ENCODE peak calls at places on chromosomes 2 and 18, in four cellular contexts. N, M, V and F are unnamed samples.

GRCh38 chr2:134758632-134759031 is 39.8 kb upstream of the TMEM163 start:
- DNase-seq in N (no peak), M (no peak), V (no peak), F (peak)

GRCh38 chr2:159202568-159203071 is 83.9 kb downstream of the WDSUB1 start:
- DNase-seq in N (peak), M (no peak), V (no peak), F (no peak)

GRCh38 chr2:50125230-50125629 is 906.7 kb downstream of the NRXN1 start:
- DNase-seq in N (no peak), M (no peak), V (no peak), F (no peak)

GRCh38 chr18:76823574-76823973 is 1.2 kb downstream of the ZNF236 start:
- DNase-seq in N (no peak), M (peak), V (peak), F (no peak)

GRCh38 chr2:9481257-9481922 is 7.0 kb downstream of the IAH1 start:
- DNase-seq in N (peak), M (no peak), V (no peak), F (no peak)

GRCh38 chr2:192499476-192499875 is 304.7 kb upstream of the TMEFF2 start:
- DNase-seq in N (no peak), M (no peak), V (no peak), F (no peak)

GRCh38 chr2:69998761-69999160 is 37.3 kb upstream of the ASPRV1 start:
- DNase-seq in N (no peak), M (no peak), V (no peak), F (no peak)

GRCh38 chr18:8721716-8722115 is 16.4 kb downstream of the MTCL1 start:
- DNase-seq in N (peak), M (no peak), V (no peak), F (no peak)

GRCh38 chr2:46065152-46065551 is 232.1 kb upstream of the EPAS1 start:
- DNase-seq in N (no peak), M (no peak), V (no peak), F (no peak)

GRCh38 chr2:197204855-197205254 is 105.7 kb downstream of the ANKRD44 start:
- DNase-seq in N (no peak), M (no peak), V (no peak), F (no peak)

GRCh38 chr2:96546797-96547196 is 10.2 kb downstream of the ARID5A start:
- DNase-seq in N (no peak), M (no peak), V (no peak), F (no peak)

GRCh38 chr2:239182981-239183791 is 217.6 kb downstream of the HDAC4 start:
- DNase-seq in N (no peak), M (no peak), V (no peak), F (no peak)

GRCh38 chr2:241161646-241162281 is 11.5 kb downstream of the PPP1R7 start:
- DNase-seq in N (no peak), M (no peak), V (no peak), F (no peak)

GRCh38 chr2:8242734-8243133 is 439.1 kb upstream of the ID2 start:
- DNase-seq in N (no peak), M (no peak), V (no peak), F (no peak)

GRCh38 chr2:217993817-217994459 is 8.9 kb downstream of the TNS1 start:
- DNase-seq in N (peak), M (peak), V (peak), F (no peak)

GRCh38 chr2:145860083-145860482 is 1340.2 kb upstream of the ZEB2 start:
- DNase-seq in N (no peak), M (no peak), V (no peak), F (no peak)

GRCh38 chr2:146068051-146068450 is 1548.1 kb upstream of the ZEB2 start:
- DNase-seq in N (no peak), M (no peak), V (no peak), F (no peak)

GRCh38 chr2:218658671-218659257 is 659 bp downstream of the ZNF142 start:
- DNase-seq in N (peak), M (peak), V (peak), F (no peak)

GRCh38 chr2:142989276-142990204 is 112.1 kb downstream of the KYNU start:
- DNase-seq in N (peak), M (peak), V (no peak), F (no peak)

GRCh38 chr2:25567406-25567805 is 106.0 kb downstream of the DTNB start:
- DNase-seq in N (peak), M (peak), V (no peak), F (peak)

GRCh38 chr2:17482651-17483050 is 35.6 kb downstream of the RAD51AP2 start:
- DNase-seq in N (peak), M (no peak), V (no peak), F (no peak)

GRCh38 chr2:30272761-30273573 is 41.6 kb downstream of the LBH start:
- DNase-seq in N (no peak), M (no peak), V (no peak), F (no peak)

GRCh38 chr2:55363636-55364035 is 56.0 kb downstream of the CCDC88A start:
- DNase-seq in N (no peak), M (no peak), V (no peak), F (no peak)

GRCh38 chr2:150020221-150020620 is 432.6 kb upstream of the MMADHC start:
- DNase-seq in N (no peak), M (no peak), V (no peak), F (no peak)
- TF ChIP-seq CBFB in N (no peak), M (no peak), V (no peak), F (no peak)

DNA sequence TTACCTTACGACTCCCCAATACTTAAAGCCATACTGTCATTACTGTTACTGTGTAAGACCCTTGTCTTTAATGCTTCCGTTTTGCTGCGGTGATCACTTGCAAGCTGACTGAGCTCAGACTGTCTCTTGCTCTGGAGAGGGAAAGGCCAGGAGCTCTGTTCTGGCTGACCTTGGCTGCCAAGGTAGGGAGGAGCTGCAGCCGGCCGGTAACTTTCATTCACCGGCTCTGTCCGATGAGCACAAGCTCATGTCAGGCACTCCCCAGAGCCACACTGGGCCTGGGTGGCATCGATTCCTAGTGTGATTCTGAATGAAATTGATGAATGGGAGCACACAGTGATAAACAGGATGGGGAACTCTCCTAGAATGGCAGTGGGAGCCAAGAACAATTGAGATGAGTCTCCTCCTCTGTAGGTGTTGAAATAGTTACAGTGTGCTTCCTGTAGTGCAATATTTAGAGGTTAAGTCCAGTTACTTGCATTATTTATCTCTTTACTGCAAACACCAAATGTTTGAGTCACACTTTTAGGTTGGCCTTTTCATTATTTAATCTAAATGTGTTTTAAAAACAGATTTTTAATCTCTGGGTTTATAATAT is 100.9 kb downstream of the ATP9B start:
- DNase-seq in N (peak), M (no peak), V (no peak), F (no peak)
- TF ChIP-seq CBFB in N (no peak), M (no peak), V (no peak), F (no peak)

GRCh38 chr2:108834620-108835019 is 48.0 kb downstream of the CCDC138 start:
- DNase-seq in N (no peak), M (no peak), V (no peak), F (no peak)
- TF ChIP-seq CBFB in N (no peak), M (no peak), V (no peak), F (no peak)

GRCh38 chr18:9861157-9861556 is 24.6 kb upstream of the TXNDC2 start:
- DNase-seq in N (no peak), M (no peak), V (no peak), F (peak)

GRCh38 chr18:9861933-9862332 is 23.8 kb upstream of the TXNDC2 start:
- DNase-seq in N (no peak), M (no peak), V (no peak), F (peak)

GRCh38 chr18:9863282-9863681 is 22.5 kb upstream of the TXNDC2 start:
- DNase-seq in N (no peak), M (no peak), V (no peak), F (no peak)

GRCh38 chr18:9860682-9861081 is 25.1 kb upstream of the TXNDC2 start:
- DNase-seq in N (no peak), M (no peak), V (no peak), F (no peak)

GRCh38 chr18:9862686-9863085 is 23.1 kb upstream of the TXNDC2 start:
- DNase-seq in N (no peak), M (no peak), V (no peak), F (no peak)
- TF ChIP-seq CBFB in N (no peak), M (no peak), V (no peak), F (no peak)

GRCh38 chr2:168669151-168669550 is 133.3 kb upstream of the NOSTRIN start:
- DNase-seq in N (no peak), M (no peak), V (no peak), F (no peak)

GRCh38 chr2:168662651-168663208 is 139.7 kb upstream of the NOSTRIN start:
- DNase-seq in N (no peak), M (no peak), V (no peak), F (no peak)

GRCh38 chr2:168670478-168670877 is 132.0 kb upstream of the NOSTRIN start:
- DNase-seq in N (no peak), M (no peak), V (no peak), F (no peak)

GRCh38 chr2:168663993-168664392 is 138.4 kb upstream of the NOSTRIN start:
- DNase-seq in N (no peak), M (peak), V (no peak), F (no peak)

GRCh38 chr2:168666339-168666738 is 136.1 kb upstream of the NOSTRIN start:
- DNase-seq in N (no peak), M (no peak), V (no peak), F (no peak)
- TF ChIP-seq CBFB in N (no peak), M (no peak), V (no peak), F (no peak)

GRCh38 chr2:205590759-205591158 is 91.5 kb upstream of the NRP2 start:
- DNase-seq in N (no peak), M (no peak), V (no peak), F (no peak)

GRCh38 chr2:205593891-205594290 is 88.4 kb upstream of the NRP2 start:
- DNase-seq in N (no peak), M (no peak), V (no peak), F (no peak)

DNA sequence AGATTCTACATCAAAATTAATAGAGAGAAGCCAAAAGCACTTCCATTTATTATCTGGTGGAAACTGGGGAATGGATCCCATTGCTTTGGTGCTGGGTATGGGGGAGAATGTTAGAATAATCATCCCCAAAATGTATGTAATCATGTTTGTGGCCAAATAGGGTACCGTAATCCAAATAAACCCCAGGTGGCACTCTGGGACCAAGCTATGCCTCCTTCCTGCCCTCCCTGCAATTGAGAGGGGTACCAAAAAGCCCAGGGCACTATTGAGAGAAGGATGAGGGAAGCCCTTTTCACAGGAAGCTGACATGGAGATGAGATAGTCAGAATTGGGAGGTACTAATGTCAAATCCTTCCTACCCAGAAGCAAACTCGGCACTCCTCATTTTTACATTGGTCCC is 85.7 kb upstream of the NRP2 start:
- DNase-seq in N (no peak), M (no peak), V (no peak), F (no peak)
- TF ChIP-seq CBFB in N (no peak), M (no peak), V (no peak), F (no peak)

GRCh38 chr2:68469935-68470334 is 2.5 kb downstream of the APLF start:
- DNase-seq in N (peak), M (no peak), V (no peak), F (no peak)
- TF ChIP-seq CBFB in N (no peak), M (no peak), V (no peak), F (no peak)

GRCh38 chr2:147331790-147332419 is 512.9 kb upstream of the ACVR2A start:
- DNase-seq in N (peak), M (peak), V (peak), F (no peak)
- TF ChIP-seq CBFB in N (no peak), M (no peak), V (no peak), F (no peak)

GRCh38 chr2:84202166-84202565 is 256.9 kb downstream of the SUCLG1 start:
- DNase-seq in N (no peak), M (no peak), V (no peak), F (no peak)
- TF ChIP-seq CBFB in N (no peak), M (no peak), V (no peak), F (no peak)